ENCODE peak calls at places on chromosomes 16 and 17, in nine cellular contexts. I is mesenchymal stem cell, L is neuronal stem cell, X is heart left ventricle, N is IMR-90, Q is foreskin keratinocyte, P is neural progenitor cell, U is fibroblast of lung, V is OCI-LY7. K is an unnamed sample.

GRCh38 chr17:50129303-50129945 is 536 bp downstream of the SAMD14 start:
- DNase-seq in L (no peak), U (peak; percentile 58), Q (no peak), P (peak; percentile 83), V (no peak), N (peak; percentile 57), I (peak; percentile 85), X (no peak), K (no peak)

GRCh38 chr17:12519956-12520594 is 145.6 kb upstream of the MYOCD start:
- DNase-seq in P (no peak), U (peak; percentile 44), N (no peak), X (no peak), L (no peak), Q (no peak), I (peak; percentile 58), V (no peak), K (no peak)

GRCh38 chr16:48511071-48511540 is 98.9 kb downstream of the N4BP1 start:
- DNase-seq in X (no peak), N (peak; percentile 68), L (no peak), I (peak; percentile 18), P (peak; percentile 25), U (peak; percentile 80), V (no peak), Q (peak; percentile 100), K (peak; percentile 95)

GRCh38 chr17:61644800-61645774 is 54.1 kb upstream of the NACA2 start:
- DNase-seq in X (no peak), I (no peak), U (no peak), N (no peak), V (no peak), L (no peak), P (no peak), Q (no peak), K (no peak)

GRCh38 chr17:45818708-45819107 is 26.0 kb upstream of the SPPL2C start:
- DNase-seq in V (no peak), L (no peak), U (no peak), X (no peak), I (no peak), N (no peak), P (no peak), Q (no peak), K (no peak)

GRCh38 chr16:90081606-90081970 is 4.5 kb upstream of the PRDM7 start:
- DNase-seq in V (no peak), Q (no peak), P (peak; percentile 20), N (no peak), X (no peak), L (no peak), I (no peak), U (no peak), K (no peak)

GRCh38 chr17:80826955-80827645 is 164.5 kb upstream of the CHMP6 start:
- DNase-seq in X (peak; percentile 46), U (peak; percentile 99), L (no peak), Q (peak; percentile 95), I (peak; percentile 94), N (peak; percentile 99), P (peak; percentile 39), V (no peak), K (peak; percentile 51)

GRCh38 chr17:49976163-49976827 is 7.3 kb downstream of the DLX4 start:
- DNase-seq in X (no peak), I (no peak), V (no peak), U (peak; percentile 53), Q (no peak), N (no peak), P (no peak), L (no peak), K (no peak)

GRCh38 chr16:83158320-83158957 is 531.7 kb downstream of the CDH13 start:
- DNase-seq in V (no peak), X (no peak), N (no peak), Q (no peak), I (no peak), U (no peak), P (no peak), L (no peak), K (no peak)

GRCh38 chr16:49881890-49882289 is 26.0 kb upstream of the ZNF423 start:
- DNase-seq in P (no peak), X (no peak), L (no peak), U (no peak), Q (no peak), N (no peak), I (no peak), V (no peak), K (no peak)

GRCh38 chr16:81116285-81116684 is 20.1 kb upstream of the GCSH start:
- DNase-seq in P (no peak), L (no peak), V (no peak), X (no peak), I (no peak), N (no peak), Q (no peak), U (no peak), K (no peak)

GRCh38 chr17:4839965-4840892 is 7.1 kb downstream of the MINK1 start:
- DNase-seq in X (no peak), V (no peak), P (no peak), L (no peak), I (peak; percentile 68), U (no peak), N (peak; percentile 67), Q (no peak), K (no peak)

GRCh38 chr17:1347681-1348318 is 52.2 kb downstream of the YWHAE start:
- DNase-seq in Q (no peak), X (peak; percentile 37), P (no peak), N (peak; percentile 16), L (no peak), I (peak; percentile 43), U (no peak), V (no peak), K (no peak)

GRCh38 chr16:11781773-11782172 is 15.3 kb downstream of the ZC3H7A start:
- DNase-seq in I (peak; percentile 43), Q (peak; percentile 92), P (no peak), N (no peak), X (no peak), L (no peak), V (peak; percentile 76), U (peak; percentile 38), K (peak; percentile 71)

GRCh38 chr17:40363480-40363838 is 1.1 kb downstream of the GJD3 start:
- DNase-seq in N (no peak), Q (no peak), I (no peak), V (no peak), U (peak; percentile 45), L (no peak), X (peak; percentile 49), P (peak; percentile 63), K (no peak)

GRCh38 chr17:64016974-64017373 is 3.5 kb downstream of the ICAM2 start:
- DNase-seq in N (no peak), Q (no peak), P (no peak), L (no peak), I (no peak), X (no peak), V (no peak), U (no peak), K (no peak)
- H3K27ac ChIP-seq in N (no peak overlapping the region), Q (no peak overlapping the region), P (no peak overlapping the region), L (no peak overlapping the region), I (no peak overlapping the region), X (peak overlapping the region; percentile 94), V (peak overlapping the region; percentile 78), U (no peak overlapping the region), K (no peak overlapping the region)

GRCh38 chr16:56195151-56195550 is 3.9 kb downstream of the GNAO1 start:
- DNase-seq in N (no peak), Q (no peak), L (no peak), U (peak; percentile 3), X (no peak), V (no peak), I (no peak), P (no peak), K (no peak)
- H3K27ac ChIP-seq in N (no peak overlapping the region), Q (no peak overlapping the region), L (no peak overlapping the region), U (no peak overlapping the region), X (no peak overlapping the region), V (no peak overlapping the region), I (no peak overlapping the region), P (no peak overlapping the region), K (no peak overlapping the region)

GRCh38 chr16:72950669-72951068 is 97.3 kb downstream of the ZFHX3 start:
- DNase-seq in X (no peak), Q (no peak), U (no peak), N (no peak), L (no peak), V (no peak), I (no peak), P (no peak), K (no peak)

GRCh38 chr16:72946474-72947194 is 101.3 kb downstream of the ZFHX3 start:
- DNase-seq in L (no peak), X (peak; percentile 58), N (peak; percentile 20), I (no peak), V (no peak), U (peak; percentile 50), P (no peak), Q (no peak), K (no peak)

GRCh38 chr16:72947379-72948237 is 100.3 kb downstream of the ZFHX3 start:
- DNase-seq in L (peak; percentile 61), X (no peak), N (no peak), U (peak; percentile 24), P (peak; percentile 82), V (no peak), Q (no peak), I (no peak), K (no peak)

GRCh38 chr16:72946063-72946462 is 101.9 kb downstream of the ZFHX3 start:
- DNase-seq in P (no peak), Q (no peak), L (no peak), I (no peak), U (no peak), X (no peak), N (no peak), V (no peak), K (no peak)

DNA sequence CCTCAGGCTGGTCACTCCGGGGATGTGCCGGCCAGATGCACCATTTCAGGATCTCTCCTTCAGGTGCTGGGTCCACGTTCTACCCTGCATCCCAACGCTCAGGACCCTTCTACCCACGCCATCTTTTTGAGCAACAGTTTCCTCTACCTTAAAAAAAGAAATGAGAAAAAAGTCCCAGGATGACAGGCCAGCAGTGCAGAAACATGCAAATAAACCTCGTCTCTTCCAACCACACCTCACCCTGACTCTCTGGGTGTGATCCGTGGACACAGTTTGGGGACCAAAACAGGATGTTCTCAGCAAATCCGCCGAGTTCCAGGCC is 99.7 kb downstream of the ZFHX3 start:
- DNase-seq in L (no peak), Q (no peak), N (no peak), X (no peak), I (no peak), P (no peak), U (no peak), V (no peak), K (no peak)
- H3K27ac ChIP-seq in L (no peak overlapping the region), Q (no peak overlapping the region), N (no peak overlapping the region), X (no peak overlapping the region), I (no peak overlapping the region), P (no peak overlapping the region), U (peak overlapping the region; percentile 59), V (no peak overlapping the region), K (no peak overlapping the region)

GRCh38 chr16:77569406-77569805 is 134.6 kb upstream of the ADAMTS18 start:
- DNase-seq in L (no peak), I (no peak), V (no peak), P (no peak), U (no peak), Q (no peak), N (no peak), X (no peak), K (no peak)

GRCh38 chr16:77570574-77570973 is 135.7 kb upstream of the ADAMTS18 start:
- DNase-seq in U (no peak), P (no peak), N (no peak), Q (no peak), I (no peak), L (no peak), X (no peak), V (no peak), K (no peak)

GRCh38 chr16:77574867-77575619 is 140.2 kb upstream of the ADAMTS18 start:
- DNase-seq in I (peak; percentile 55), X (peak; percentile 55), Q (no peak), L (no peak), N (no peak), P (no peak), U (no peak), V (no peak), K (no peak)

GRCh38 chr16:77571463-77571862 is 136.6 kb upstream of the ADAMTS18 start:
- DNase-seq in U (no peak), L (no peak), N (no peak), X (no peak), V (no peak), Q (no peak), I (no peak), P (no peak), K (no peak)
- H3K27ac ChIP-seq in U (no peak overlapping the region), L (no peak overlapping the region), N (no peak overlapping the region), X (no peak overlapping the region), V (no peak overlapping the region), Q (no peak overlapping the region), I (no peak overlapping the region), P (no peak overlapping the region), K (no peak overlapping the region)

K was measured in epithelial cell of prostate.